ENCODE peak calls at places on chromosomes 2 and 18, in four cellular contexts. One of them, this sample, is unnamed.
A peak's percentile ranks its signal among the peaks of the same experiment; 100 is the strongest.

GRCh38 chr18:27713727-27714080 is 463.2 kb downstream of the CDH2 start:
- DNase-seq in tibial artery: no peak
- DNase-seq in heart right ventricle: no peak
- DNase-seq in left ventricle myocardium inferior: no peak
- DNase-seq in this sample: no peak

GRCh38 chr18:58026395-58026794 is 17.6 kb upstream of the NEDD4L start:
- DNase-seq in tibial artery: no peak
- DNase-seq in heart right ventricle: no peak
- DNase-seq in left ventricle myocardium inferior: no peak
- DNase-seq in this sample: no peak

GRCh38 chr2:233764761-233765160 is 4.7 kb downstream of the UGT1A1 start:
- DNase-seq in tibial artery: no peak
- DNase-seq in heart right ventricle: no peak
- DNase-seq in left ventricle myocardium inferior: no peak
- DNase-seq in this sample: no peak

GRCh38 chr2:8003462-8004075 is 678.3 kb upstream of the ID2 start:
- DNase-seq in tibial artery: peak; percentile 83
- DNase-seq in heart right ventricle: peak; percentile 78
- DNase-seq in left ventricle myocardium inferior: peak; percentile 65
- DNase-seq in this sample: no peak

GRCh38 chr2:191500566-191501389 is 177.2 kb upstream of the NABP1 start:
- DNase-seq in tibial artery: no peak
- DNase-seq in heart right ventricle: no peak
- DNase-seq in left ventricle myocardium inferior: no peak
- DNase-seq in this sample: no peak

GRCh38 chr2:17756629-17757028 is 2.7 kb downstream of the GEN1 start:
- DNase-seq in tibial artery: no peak
- DNase-seq in heart right ventricle: no peak
- DNase-seq in left ventricle myocardium inferior: no peak
- DNase-seq in this sample: no peak

GRCh38 chr2:11056614-11057013 is 98.7 kb upstream of the SLC66A3 start:
- DNase-seq in tibial artery: no peak
- DNase-seq in heart right ventricle: no peak
- DNase-seq in left ventricle myocardium inferior: no peak
- DNase-seq in this sample: no peak

GRCh38 chr18:63272638-63273037 is 46.9 kb downstream of the BCL2 start:
- DNase-seq in tibial artery: no peak
- DNase-seq in heart right ventricle: no peak
- DNase-seq in left ventricle myocardium inferior: no peak
- DNase-seq in this sample: no peak

GRCh38 chr2:40579247-40579646 is 127.4 kb upstream of the SLC8A1 start:
- DNase-seq in tibial artery: no peak
- DNase-seq in heart right ventricle: no peak
- DNase-seq in left ventricle myocardium inferior: no peak
- DNase-seq in this sample: no peak

GRCh38 chr18:13605901-13606300 is 120.5 kb downstream of the FAM210A start:
- DNase-seq in tibial artery: no peak
- DNase-seq in heart right ventricle: no peak
- DNase-seq in left ventricle myocardium inferior: no peak
- DNase-seq in this sample: no peak

GRCh38 chr18:9721893-9722515 is 13.9 kb downstream of the RAB31 start:
- DNase-seq in tibial artery: no peak
- DNase-seq in heart right ventricle: no peak
- DNase-seq in left ventricle myocardium inferior: no peak
- DNase-seq in this sample: no peak

GRCh38 chr18:9428862-9429661 is 46.3 kb upstream of the RALBP1 start:
- DNase-seq in tibial artery: no peak
- DNase-seq in heart right ventricle: no peak
- DNase-seq in left ventricle myocardium inferior: no peak
- DNase-seq in this sample: no peak

GRCh38 chr2:240856151-240856980 is 12.3 kb upstream of the AGXT start:
- DNase-seq in tibial artery: no peak
- DNase-seq in heart right ventricle: no peak
- DNase-seq in left ventricle myocardium inferior: no peak
- DNase-seq in this sample: no peak

GRCh38 chr2:127618551-127618950 is 27.4 kb upstream of the GPR17 start:
- DNase-seq in tibial artery: no peak
- DNase-seq in heart right ventricle: no peak
- DNase-seq in left ventricle myocardium inferior: no peak
- DNase-seq in this sample: peak; percentile 17

GRCh38 chr2:95041824-95042442 is 16.4 kb downstream of the MAL start:
- DNase-seq in tibial artery: no peak
- DNase-seq in heart right ventricle: no peak
- DNase-seq in left ventricle myocardium inferior: no peak
- DNase-seq in this sample: no peak

GRCh38 chr2:709138-709779 is 32.1 kb upstream of the TMEM18 start:
- DNase-seq in tibial artery: no peak
- DNase-seq in heart right ventricle: no peak
- DNase-seq in left ventricle myocardium inferior: no peak
- DNase-seq in this sample: no peak

GRCh38 chr2:14492920-14493503 is 139.5 kb upstream of the LRATD1 start:
- DNase-seq in tibial artery: no peak
- DNase-seq in heart right ventricle: no peak
- DNase-seq in left ventricle myocardium inferior: no peak
- DNase-seq in this sample: no peak

GRCh38 chr2:60530228-60530627 is 23.2 kb downstream of the BCL11A start:
- DNase-seq in tibial artery: no peak
- DNase-seq in heart right ventricle: no peak
- DNase-seq in left ventricle myocardium inferior: no peak
- DNase-seq in this sample: no peak

GRCh38 chr2:133892352-133892913 is 324.2 kb upstream of the NCKAP5 start:
- DNase-seq in tibial artery: no peak
- DNase-seq in heart right ventricle: no peak
- DNase-seq in left ventricle myocardium inferior: no peak
- DNase-seq in this sample: no peak

GRCh38 chr2:42964444-42965081 is 172.2 kb upstream of the HAAO start:
- DNase-seq in tibial artery: peak; percentile 91
- DNase-seq in heart right ventricle: peak; percentile 57
- DNase-seq in left ventricle myocardium inferior: peak; percentile 77
- DNase-seq in this sample: peak; percentile 65

GRCh38 chr2:219197388-219197787 is 9.2 kb upstream of the ZFAND2B start:
- DNase-seq in tibial artery: no peak
- DNase-seq in heart right ventricle: no peak
- DNase-seq in left ventricle myocardium inferior: no peak
- DNase-seq in this sample: no peak

GRCh38 chr18:55588876-55589595 is 1.0 kb upstream of the TCF4 start:
- DNase-seq in tibial artery: no peak
- DNase-seq in heart right ventricle: no peak
- DNase-seq in left ventricle myocardium inferior: no peak
- DNase-seq in this sample: no peak

GRCh38 chr2:123085479-123085878 is 939.6 kb upstream of the CNTNAP5 start:
- DNase-seq in tibial artery: no peak
- DNase-seq in heart right ventricle: no peak
- DNase-seq in left ventricle myocardium inferior: no peak
- DNase-seq in this sample: no peak

GRCh38 chr18:3256693-3257626 is 5.0 kb upstream of the MYL12B start:
- DNase-seq in tibial artery: no peak
- DNase-seq in heart right ventricle: no peak
- DNase-seq in left ventricle myocardium inferior: no peak
- DNase-seq in this sample: no peak

GRCh38 chr2:231512222-231512621 is 18.0 kb downstream of the NMUR1 start:
- DNase-seq in tibial artery: no peak
- DNase-seq in heart right ventricle: no peak
- DNase-seq in left ventricle myocardium inferior: no peak
- DNase-seq in this sample: no peak

GRCh38 chr2:99444222-99444621 is 45.6 kb downstream of the REV1 start:
- DNase-seq in tibial artery: no peak
- DNase-seq in heart right ventricle: no peak
- DNase-seq in left ventricle myocardium inferior: no peak
- DNase-seq in this sample: no peak

GRCh38 chr18:62452280-62452824 is 70.5 kb upstream of the ZCCHC2 start:
- DNase-seq in tibial artery: no peak
- DNase-seq in heart right ventricle: no peak
- DNase-seq in left ventricle myocardium inferior: no peak
- DNase-seq in this sample: no peak

GRCh38 chr2:69805887-69806286 is 23.6 kb upstream of the GMCL1 start:
- DNase-seq in tibial artery: no peak
- DNase-seq in heart right ventricle: no peak
- DNase-seq in left ventricle myocardium inferior: no peak
- DNase-seq in this sample: no peak

GRCh38 chr2:23492337-23492675 is 107.3 kb downstream of the KLHL29 start:
- DNase-seq in tibial artery: no peak
- DNase-seq in heart right ventricle: no peak
- DNase-seq in left ventricle myocardium inferior: no peak
- DNase-seq in this sample: no peak

GRCh38 chr2:198098918-198099317 is 294.5 kb downstream of the PLCL1 start:
- DNase-seq in tibial artery: no peak
- DNase-seq in heart right ventricle: no peak
- DNase-seq in left ventricle myocardium inferior: no peak
- DNase-seq in this sample: no peak

GRCh38 chr2:207492461-207492860 is 37.3 kb upstream of the CREB1 start:
- DNase-seq in tibial artery: no peak
- DNase-seq in heart right ventricle: no peak
- DNase-seq in left ventricle myocardium inferior: no peak
- DNase-seq in this sample: no peak

GRCh38 chr2:207489251-207489650 is 40.5 kb upstream of the CREB1 start:
- DNase-seq in tibial artery: no peak
- DNase-seq in heart right ventricle: no peak
- DNase-seq in left ventricle myocardium inferior: no peak
- DNase-seq in this sample: no peak

GRCh38 chr2:207491954-207492353 is 37.8 kb upstream of the CREB1 start:
- DNase-seq in tibial artery: no peak
- DNase-seq in heart right ventricle: no peak
- DNase-seq in left ventricle myocardium inferior: no peak
- DNase-seq in this sample: no peak

GRCh38 chr2:207490441-207490840 is 39.3 kb upstream of the CREB1 start:
- DNase-seq in tibial artery: no peak
- DNase-seq in heart right ventricle: no peak
- DNase-seq in left ventricle myocardium inferior: no peak
- DNase-seq in this sample: no peak

DNA sequence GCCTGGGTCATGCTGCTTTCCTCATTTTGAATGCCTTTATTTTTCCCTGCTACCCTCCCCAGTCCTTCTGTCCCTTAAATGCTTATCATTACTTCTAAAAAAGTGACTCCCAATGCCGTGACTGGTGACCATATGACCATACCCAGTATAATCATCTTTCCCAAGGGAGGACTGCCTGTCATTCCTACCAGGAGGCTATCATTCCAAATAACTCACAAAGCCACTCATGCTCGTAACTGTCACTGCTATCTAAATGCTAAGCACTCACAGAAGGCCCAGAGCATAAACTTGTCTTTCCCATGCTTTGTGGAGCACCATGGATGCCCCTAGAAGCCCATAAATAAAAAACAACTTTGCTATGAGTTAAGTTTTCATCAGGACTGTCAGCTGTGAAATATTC is 38.7 kb upstream of the CREB1 start:
- DNase-seq in tibial artery: no peak
- DNase-seq in heart right ventricle: peak; percentile 20
- DNase-seq in left ventricle myocardium inferior: no peak
- DNase-seq in this sample: no peak
- H3K27me3 ChIP-seq in tibial artery: no peaks in the 10 kb centered on the region
- H3K27me3 ChIP-seq in heart right ventricle: no peaks in the 10 kb centered on the region
- H3K27me3 ChIP-seq in left ventricle myocardium inferior: no peaks in the 10 kb centered on the region
- H3K27me3 ChIP-seq in this sample: no peaks in the 10 kb centered on the region

DNA sequence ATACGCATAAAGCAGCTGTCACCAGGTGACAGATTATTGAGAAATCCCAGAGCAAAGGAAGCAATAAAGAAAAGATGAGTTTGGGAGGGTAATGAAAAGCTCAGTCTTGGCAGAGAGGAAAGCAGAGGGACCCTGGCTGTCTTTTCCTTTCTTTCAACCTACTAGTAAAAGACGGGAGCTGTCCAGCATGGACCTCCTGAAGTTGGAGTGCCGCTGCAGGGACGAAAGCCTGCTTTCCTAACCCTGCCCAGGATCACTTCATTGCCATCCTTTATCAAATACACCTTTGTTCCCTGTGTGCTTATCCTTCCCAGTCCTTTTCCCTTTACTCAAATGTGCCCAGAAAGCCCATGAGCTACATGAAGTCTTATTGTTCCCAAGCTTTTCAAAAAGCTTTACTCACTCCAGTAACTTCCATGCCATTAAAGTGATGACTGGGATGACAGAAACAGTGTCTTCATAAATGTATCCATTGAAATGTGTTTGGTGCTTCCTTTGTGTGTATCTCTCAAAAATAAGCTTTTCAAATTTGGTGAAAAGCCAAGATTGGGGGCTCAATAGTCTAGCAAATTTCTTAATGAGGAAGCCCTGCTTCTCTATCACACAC is 3.7 kb upstream of the SPR start:
- DNase-seq in tibial artery: no peak
- DNase-seq in heart right ventricle: peak; percentile 48
- DNase-seq in left ventricle myocardium inferior: no peak
- DNase-seq in this sample: no peak
- H3K27me3 ChIP-seq in tibial artery: peaks cover 14% of the 10 kb centered on the region
- H3K27me3 ChIP-seq in heart right ventricle: no peaks in the 10 kb centered on the region
- H3K27me3 ChIP-seq in left ventricle myocardium inferior: peaks cover 10% of the 10 kb centered on the region
- H3K27me3 ChIP-seq in this sample: peaks cover 7% of the 10 kb centered on the region

GRCh38 chr2:176164184-176164802 is 7.2 kb downstream of the HOXD3 start:
- DNase-seq in tibial artery: no peak
- DNase-seq in heart right ventricle: no peak
- DNase-seq in left ventricle myocardium inferior: no peak
- DNase-seq in this sample: no peak
- H3K27me3 ChIP-seq in tibial artery: peaks cover 69% of the 10 kb centered on the region
- H3K27me3 ChIP-seq in heart right ventricle: peaks cover 100% of the 10 kb centered on the region
- H3K27me3 ChIP-seq in left ventricle myocardium inferior: peaks cover 100% of the 10 kb centered on the region
- H3K27me3 ChIP-seq in this sample: peaks cover 100% of the 10 kb centered on the region

GRCh38 chr2:64359892-64360657 is 93.9 kb upstream of the LGALSL start:
- DNase-seq in tibial artery: peak; percentile 92
- DNase-seq in heart right ventricle: peak; percentile 63
- DNase-seq in left ventricle myocardium inferior: peak; percentile 58
- DNase-seq in this sample: peak; percentile 59

GRCh38 chr2:64361151-64361938 is 92.6 kb upstream of the LGALSL start:
- DNase-seq in tibial artery: no peak
- DNase-seq in heart right ventricle: no peak
- DNase-seq in left ventricle myocardium inferior: no peak
- DNase-seq in this sample: no peak

GRCh38 chr2:64356906-64357305 is 97.1 kb upstream of the LGALSL start:
- DNase-seq in tibial artery: no peak
- DNase-seq in heart right ventricle: no peak
- DNase-seq in left ventricle myocardium inferior: no peak
- DNase-seq in this sample: no peak

GRCh38 chr2:64362562-64363026 is 91.4 kb upstream of the LGALSL start:
- DNase-seq in tibial artery: no peak
- DNase-seq in heart right ventricle: no peak
- DNase-seq in left ventricle myocardium inferior: no peak
- DNase-seq in this sample: no peak

DNA sequence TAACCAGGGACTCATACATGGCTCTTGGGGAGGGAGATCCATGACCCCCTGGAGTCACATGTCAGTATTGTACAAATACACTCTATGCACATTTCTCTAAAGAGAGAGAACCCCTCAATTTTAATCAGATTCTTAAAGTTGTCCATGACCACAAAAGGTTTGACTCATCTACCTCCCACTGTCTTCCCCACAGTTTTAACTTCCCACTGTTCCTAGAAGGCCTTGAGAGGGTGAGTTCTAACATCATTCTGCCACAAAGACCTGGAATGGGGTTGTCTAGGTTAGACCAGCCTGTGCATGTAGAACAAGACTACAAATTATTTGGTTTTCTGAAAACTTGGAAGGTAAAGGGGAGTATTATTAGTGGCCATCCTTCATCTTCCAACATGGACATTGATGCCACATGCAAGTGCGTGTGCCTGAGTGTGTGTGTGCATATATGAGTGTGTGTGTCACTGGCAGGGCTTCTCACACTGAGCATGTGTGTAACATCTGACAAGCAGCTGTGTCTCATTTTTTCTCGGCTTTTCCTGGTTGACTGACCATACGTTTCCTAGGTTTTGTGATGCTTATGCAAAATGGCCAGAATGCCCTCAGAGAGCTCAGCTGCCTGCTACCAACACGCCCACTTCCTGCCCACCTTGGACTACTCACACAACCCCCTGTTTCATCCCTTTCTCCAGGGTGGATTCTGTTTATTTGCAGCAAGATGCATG is 94.6 kb upstream of the LGALSL start:
- DNase-seq in tibial artery: no peak
- DNase-seq in heart right ventricle: no peak
- DNase-seq in left ventricle myocardium inferior: no peak
- DNase-seq in this sample: no peak
- H3K27me3 ChIP-seq in tibial artery: no peaks in the 10 kb centered on the region
- H3K27me3 ChIP-seq in heart right ventricle: peaks cover 3% of the 10 kb centered on the region
- H3K27me3 ChIP-seq in left ventricle myocardium inferior: peaks cover 80% of the 10 kb centered on the region
- H3K27me3 ChIP-seq in this sample: no peaks in the 10 kb centered on the region

This sample was measured in lower lobe of right lung.